ENCODE peak calls at places on chromosomes 16 and 17, in five cellular contexts. T is neural progenitor cell; A is mesenchymal stem cell; H is activated T-helper 1 cell treated with anti-CD3 and anti-CD28 coated beads, Interleukin-2, amount 50 U/mL, for 16 hours; E is dermis blood vessel endothelial cell. V is an unnamed sample.

GRCh38 chr16:15575293-15576049 is 67.5 kb downstream of the MARF1 start:
- DNase-seq in T (no peak), A (no peak), H (no peak), E (no peak), V (no peak)

GRCh38 chr17:40303009-40303657 is 5.8 kb upstream of the RARA start:
- DNase-seq in T (peak), A (peak), H (no peak), E (peak), V (no peak)

GRCh38 chr16:68379472-68380347 is 68.6 kb downstream of the SMPD3 start:
- DNase-seq in T (no peak), A (no peak), H (no peak), E (no peak), V (no peak)

GRCh38 chr17:33109331-33110072 is 117.9 kb downstream of the SPACA3 start:
- DNase-seq in T (no peak), A (no peak), H (no peak), E (no peak), V (no peak)

GRCh38 chr16:1394367-1394951 is 20.0 kb downstream of the UNKL start:
- DNase-seq in T (no peak), A (no peak), H (no peak), E (no peak), V (no peak)

GRCh38 chr17:70767102-70767701 is 597.9 kb downstream of the KCNJ2 start:
- DNase-seq in T (peak), A (peak), H (no peak), E (peak), V (no peak)

GRCh38 chr17:79545251-79546005 is 65.4 kb downstream of the RBFOX3 start:
- DNase-seq in T (no peak), A (no peak), H (no peak), E (no peak), V (no peak)

GRCh38 chr17:48541574-48542113 is 3.3 kb downstream of the HOXB2 start:
- DNase-seq in T (peak), A (peak), H (no peak), E (peak), V (peak)

GRCh38 chr16:74984194-74984669 is 691 bp downstream of the WDR59 start:
- DNase-seq in T (no peak), A (peak), H (peak), E (peak), V (no peak)

GRCh38 chr17:44326867-44327444 is 2.3 kb upstream of the SLC25A39 start:
- DNase-seq in T (peak), A (peak), H (peak), E (peak), V (peak)

GRCh38 chr16:89723279-89724250 is 2.2 kb downstream of the ZNF276 start:
- DNase-seq in T (no peak), A (no peak), H (peak), E (peak), V (no peak)

GRCh38 chr17:193841-194806 is 12.7 kb upstream of the DOC2B start:
- DNase-seq in T (no peak), A (no peak), H (no peak), E (no peak), V (peak)

GRCh38 chr16:57343131-57343731 is 15.4 kb upstream of the CCL22 start:
- DNase-seq in T (no peak), A (no peak), H (no peak), E (no peak), V (no peak)

GRCh38 chr16:85851034-85851780 is 47.8 kb upstream of the IRF8 start:
- DNase-seq in T (no peak), A (no peak), H (no peak), E (no peak), V (peak)

V was measured in mesothelial cell of epicardium.